ENCODE peak calls at places on chromosome 18, in eight cellular contexts. A is heart right ventricle, K is NAMALWA, G is GM03348, M is GM12891, Z is ovary, E is nephron progenitor cell, O is pulmonary artery endothelial cell. F is an unnamed sample.
A peak's percentile ranks its signal among the peaks of the same experiment; 100 is the strongest.

GRCh38 chr18:60984496-60984895 is 348.7 kb upstream of the CDH20 start:
- DNase-seq in A (no peak), K (no peak), G (no peak), M (no peak), Z (no peak), E (no peak), O (no peak), F (no peak)

GRCh38 chr18:23341383-23341782 is 111.7 kb upstream of the RIOK3 start:
- DNase-seq in A (no peak), K (no peak), G (no peak), M (no peak), Z (no peak), E (no peak), O (no peak), F (no peak)

GRCh38 chr18:28728891-28729290 is 552.0 kb upstream of the CDH2 start:
- DNase-seq in A (no peak), K (no peak), G (peak; percentile 43), M (no peak), Z (no peak), E (no peak), O (no peak), F (no peak)

GRCh38 chr18:49340446-49340845 is 120.0 kb downstream of the DYM start:
- DNase-seq in A (no peak), K (no peak), G (peak; percentile 78), M (no peak), Z (no peak), E (no peak), O (no peak), F (no peak)

GRCh38 chr18:35024965-35025364 is 16.2 kb upstream of the MAPRE2 start:
- DNase-seq in A (no peak), K (no peak), G (peak; percentile 66), M (no peak), Z (peak; percentile 83), E (no peak), O (no peak), F (peak; percentile 19)

GRCh38 chr18:75269140-75269676 is 58.6 kb downstream of the TSHZ1 start:
- DNase-seq in A (no peak), K (no peak), G (no peak), M (no peak), Z (no peak), E (no peak), O (no peak), F (no peak)

GRCh38 chr18:57727952-57728807 is 74.9 kb downstream of the ATP8B1 start:
- DNase-seq in A (no peak), K (no peak), G (no peak), M (no peak), Z (no peak), E (no peak), O (peak; percentile 87), F (no peak)

GRCh38 chr18:59024829-59025228 is 114.9 kb upstream of the SEC11C start:
- DNase-seq in A (no peak), K (no peak), G (no peak), M (no peak), Z (no peak), E (no peak), O (no peak), F (no peak)

GRCh38 chr18:37299471-37300304 is 265.9 kb downstream of the CELF4 start:
- DNase-seq in A (peak; percentile 71), K (peak; percentile 38), G (peak; percentile 89), M (no peak), Z (peak; percentile 94), E (no peak), O (peak; percentile 88), F (peak; percentile 97)

GRCh38 chr18:55778731-55779460 is 190.9 kb upstream of the TCF4 start:
- DNase-seq in A (no peak), K (peak; percentile 71), G (no peak), M (no peak), Z (no peak), E (no peak), O (no peak), F (no peak)

GRCh38 chr18:68796936-68797690 is 767 bp upstream of the CCDC102B start:
- DNase-seq in A (peak; percentile 14), K (no peak), G (peak; percentile 54), M (no peak), Z (no peak), E (no peak), O (no peak), F (peak; percentile 78)

GRCh38 chr18:79503891-79504475 is 108.3 kb downstream of the NFATC1 start:
- DNase-seq in A (no peak), K (no peak), G (no peak), M (no peak), Z (peak; percentile 1), E (no peak), O (no peak), F (no peak)

GRCh38 chr18:73653836-73654235 is 493.8 kb downstream of the FBXO15 start:
- DNase-seq in A (no peak), K (no peak), G (no peak), M (no peak), Z (no peak), E (no peak), O (no peak), F (no peak)

GRCh38 chr18:21109936-21110666 is 1.5 kb downstream of the ROCK1 start:
- DNase-seq in A (no peak), K (no peak), G (no peak), M (no peak), Z (no peak), E (no peak), O (no peak), F (peak; percentile 11)

GRCh38 chr18:24631238-24632025 is 171.0 kb downstream of the HRH4 start:
- DNase-seq in A (peak; percentile 12), K (no peak), G (no peak), M (no peak), Z (no peak), E (no peak), O (no peak), F (no peak)

GRCh38 chr18:8681196-8681595 is 24.2 kb upstream of the MTCL1 start:
- DNase-seq in A (no peak), K (no peak), G (no peak), M (no peak), Z (no peak), E (no peak), O (no peak), F (no peak)

F was measured in dermis microvascular lymphatic vessel endothelial cell.